ENCODE peak calls at places on chromosomes 5 and 9, in nine cellular contexts. One of them, this sample, is unnamed.

GRCh38 chr9:106059886-106060285 is 365.5 kb downstream of the TMEM38B start:
- DNase-seq in right atrium auricular region: no peak
- DNase-seq in endothelial cell of umbilical vein: no peak
- DNase-seq in tibial artery: no peak
- DNase-seq in heart right ventricle: no peak
- DNase-seq in body of pancreas: no peak
- DNase-seq in osteoblast: no peak
- DNase-seq in PC-9: no peak
- DNase-seq in heart left ventricle: no peak
- DNase-seq in this sample: no peak

GRCh38 chr9:98455957-98456621 is 200.6 kb upstream of the TBC1D2 start:
- DNase-seq in endothelial cell of umbilical vein: no peak
- DNase-seq in heart left ventricle: no peak
- DNase-seq in PC-9: peak; percentile 9
- DNase-seq in osteoblast: peak; percentile 84
- DNase-seq in body of pancreas: no peak
- DNase-seq in heart right ventricle: no peak
- DNase-seq in right atrium auricular region: no peak
- DNase-seq in tibial artery: no peak
- DNase-seq in this sample: peak; percentile 61

GRCh38 chr9:121262450-121262849 is 5.5 kb upstream of the GSN start:
- DNase-seq in heart right ventricle: no peak
- DNase-seq in right atrium auricular region: no peak
- DNase-seq in heart left ventricle: no peak
- DNase-seq in osteoblast: no peak
- DNase-seq in endothelial cell of umbilical vein: no peak
- DNase-seq in PC-9: no peak
- DNase-seq in body of pancreas: no peak
- DNase-seq in tibial artery: no peak
- DNase-seq in this sample: no peak

GRCh38 chr9:26170224-26170623 is 492.0 kb upstream of the TUSC1 start:
- DNase-seq in right atrium auricular region: no peak
- DNase-seq in heart left ventricle: no peak
- DNase-seq in heart right ventricle: no peak
- DNase-seq in osteoblast: no peak
- DNase-seq in body of pancreas: no peak
- DNase-seq in endothelial cell of umbilical vein: no peak
- DNase-seq in tibial artery: no peak
- DNase-seq in PC-9: no peak
- DNase-seq in this sample: peak; percentile 54

GRCh38 chr9:36623280-36623679 is 50.6 kb downstream of the MELK start:
- DNase-seq in body of pancreas: no peak
- DNase-seq in endothelial cell of umbilical vein: no peak
- DNase-seq in heart left ventricle: no peak
- DNase-seq in PC-9: no peak
- DNase-seq in tibial artery: no peak
- DNase-seq in osteoblast: no peak
- DNase-seq in right atrium auricular region: no peak
- DNase-seq in heart right ventricle: no peak
- DNase-seq in this sample: peak; percentile 52

GRCh38 chr9:7967851-7968250 is 168.3 kb upstream of the DMAC1 start:
- DNase-seq in endothelial cell of umbilical vein: no peak
- DNase-seq in heart left ventricle: no peak
- DNase-seq in right atrium auricular region: no peak
- DNase-seq in tibial artery: no peak
- DNase-seq in PC-9: no peak
- DNase-seq in heart right ventricle: no peak
- DNase-seq in body of pancreas: no peak
- DNase-seq in osteoblast: no peak
- DNase-seq in this sample: no peak

GRCh38 chr5:1892211-1892610 is 9.5 kb upstream of the IRX4 start:
- DNase-seq in tibial artery: no peak
- DNase-seq in heart right ventricle: no peak
- DNase-seq in right atrium auricular region: no peak
- DNase-seq in osteoblast: no peak
- DNase-seq in heart left ventricle: no peak
- DNase-seq in body of pancreas: no peak
- DNase-seq in PC-9: no peak
- DNase-seq in endothelial cell of umbilical vein: no peak
- DNase-seq in this sample: no peak

GRCh38 chr5:55232194-55232984 is 1.0 kb downstream of the CCNO start:
- DNase-seq in PC-9: peak; percentile 52
- DNase-seq in body of pancreas: peak; percentile 71
- DNase-seq in heart right ventricle: no peak
- DNase-seq in right atrium auricular region: no peak
- DNase-seq in heart left ventricle: no peak
- DNase-seq in endothelial cell of umbilical vein: peak; percentile 24
- DNase-seq in osteoblast: peak; percentile 92
- DNase-seq in tibial artery: no peak
- DNase-seq in this sample: no peak

DNA sequence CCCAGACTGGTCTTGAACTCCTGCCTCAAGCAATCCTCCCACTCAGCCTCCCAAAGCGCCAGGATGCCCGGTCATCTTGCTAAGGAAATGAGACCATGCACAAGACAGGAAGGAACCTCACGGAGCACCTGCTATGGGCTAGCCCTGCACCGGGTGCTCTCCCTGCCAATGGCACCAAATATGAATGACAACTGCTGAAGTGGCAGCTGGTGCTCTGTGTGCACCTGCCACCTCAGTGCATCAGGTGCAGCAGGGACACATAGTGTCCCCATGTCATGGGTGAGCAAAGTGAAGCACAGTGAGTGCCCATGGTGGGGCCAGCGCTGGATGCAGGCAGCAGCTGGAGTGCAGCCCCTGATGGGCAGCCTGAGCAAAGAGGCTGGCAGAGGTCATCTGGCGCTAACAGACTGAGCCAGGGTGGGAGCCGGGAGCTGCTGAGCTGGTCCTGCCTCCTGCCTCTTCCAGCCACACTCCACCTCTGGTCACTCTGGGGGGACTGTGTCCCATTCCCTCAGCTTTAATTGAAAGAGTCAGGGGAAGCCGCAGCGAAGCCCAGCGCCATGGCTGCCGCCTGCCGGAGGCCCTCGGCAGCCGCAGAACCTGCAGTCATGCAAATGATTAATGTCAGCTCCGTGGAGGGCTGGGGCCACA is 46.4 kb downstream of the BARX1 start:
- DNase-seq in right atrium auricular region: no peak
- DNase-seq in osteoblast: peak; percentile 73
- DNase-seq in tibial artery: no peak
- DNase-seq in endothelial cell of umbilical vein: no peak
- DNase-seq in heart left ventricle: no peak
- DNase-seq in body of pancreas: peak; percentile 52
- DNase-seq in heart right ventricle: no peak
- DNase-seq in PC-9: no peak
- DNase-seq in this sample: no peak
- TF ChIP-seq CTCF in right atrium auricular region: no peak
- TF ChIP-seq CTCF in osteoblast: no peak
- TF ChIP-seq CTCF in tibial artery: no peak
- TF ChIP-seq CTCF in endothelial cell of umbilical vein: no peak
- TF ChIP-seq CTCF in heart left ventricle: no peak
- TF ChIP-seq CTCF in body of pancreas: peak; percentile 34
- TF ChIP-seq CTCF in heart right ventricle: no peak
- TF ChIP-seq CTCF in PC-9: no peak
- TF ChIP-seq CTCF in this sample: no peak

DNA sequence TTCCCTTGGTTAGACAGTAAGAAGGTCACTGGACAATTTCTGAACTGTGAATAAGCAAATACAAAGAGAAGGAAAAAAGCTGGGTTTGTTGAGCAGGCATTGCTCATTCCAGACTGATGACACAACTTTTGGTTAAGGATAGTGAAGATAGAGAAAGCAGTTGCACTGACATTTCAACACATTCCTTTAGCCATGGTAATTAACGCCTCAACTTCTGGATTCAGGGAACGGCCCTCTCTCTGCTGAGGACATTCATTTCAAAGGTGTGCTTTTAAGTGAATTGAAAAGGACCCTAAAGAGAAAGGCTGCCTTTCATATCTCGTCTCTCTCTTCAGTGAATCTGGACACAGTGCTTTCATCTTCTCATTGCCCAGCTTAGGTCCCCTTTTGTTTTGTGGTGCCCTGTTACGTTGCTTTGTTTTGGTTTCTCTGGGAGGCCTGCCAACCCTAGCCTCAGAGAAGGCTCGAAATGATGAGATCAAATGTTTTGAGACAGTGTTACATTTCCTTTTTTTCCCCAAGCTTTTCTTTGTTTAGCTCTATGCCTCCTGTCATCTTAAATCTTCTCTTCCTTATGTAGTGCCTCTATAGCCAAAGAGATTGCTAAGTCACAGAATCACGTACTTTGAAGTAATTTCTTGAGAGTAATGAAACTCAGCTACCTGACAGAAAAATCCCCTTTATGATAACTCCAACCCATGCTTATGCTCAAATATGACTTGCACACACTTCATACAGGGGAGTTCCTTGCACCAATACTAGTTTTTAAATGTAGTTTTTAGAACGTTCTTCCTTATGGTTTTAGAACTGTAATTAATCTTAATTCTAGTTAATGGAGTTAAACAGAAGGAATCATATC is 94.4 kb upstream of the IFNE start:
- DNase-seq in right atrium auricular region: no peak
- DNase-seq in PC-9: peak; percentile 35
- DNase-seq in heart left ventricle: no peak
- DNase-seq in endothelial cell of umbilical vein: peak; percentile 89
- DNase-seq in body of pancreas: no peak
- DNase-seq in tibial artery: no peak
- DNase-seq in heart right ventricle: no peak
- DNase-seq in osteoblast: peak; percentile 78
- DNase-seq in this sample: peak; percentile 97
- H3K4me3 ChIP-seq in right atrium auricular region: no peak overlapping the region
- H3K4me3 ChIP-seq in PC-9: peak overlapping the region; percentile 52
- H3K4me3 ChIP-seq in heart left ventricle: peak overlapping the region; percentile 6
- H3K4me3 ChIP-seq in endothelial cell of umbilical vein: peak overlapping the region; percentile 73
- H3K4me3 ChIP-seq in body of pancreas: no peak overlapping the region
- H3K4me3 ChIP-seq in tibial artery: no peak overlapping the region
- H3K4me3 ChIP-seq in heart right ventricle: no peak overlapping the region
- H3K4me3 ChIP-seq in osteoblast: peak overlapping the region; percentile 65
- H3K4me3 ChIP-seq in this sample: peak overlapping the region; percentile 21

GRCh38 chr5:98568336-98568735 is 205.1 kb upstream of the RGMB start:
- DNase-seq in heart left ventricle: no peak
- DNase-seq in tibial artery: no peak
- DNase-seq in right atrium auricular region: no peak
- DNase-seq in heart right ventricle: no peak
- DNase-seq in osteoblast: no peak
- DNase-seq in body of pancreas: no peak
- DNase-seq in endothelial cell of umbilical vein: no peak
- DNase-seq in PC-9: no peak
- DNase-seq in this sample: no peak
- TF ChIP-seq CTCF in heart left ventricle: no peak
- TF ChIP-seq CTCF in tibial artery: no peak
- TF ChIP-seq CTCF in right atrium auricular region: no peak
- TF ChIP-seq CTCF in heart right ventricle: no peak
- TF ChIP-seq CTCF in osteoblast: peak; percentile 22
- TF ChIP-seq CTCF in body of pancreas: no peak
- TF ChIP-seq CTCF in endothelial cell of umbilical vein: no peak
- TF ChIP-seq CTCF in PC-9: no peak
- TF ChIP-seq CTCF in this sample: no peak

DNA sequence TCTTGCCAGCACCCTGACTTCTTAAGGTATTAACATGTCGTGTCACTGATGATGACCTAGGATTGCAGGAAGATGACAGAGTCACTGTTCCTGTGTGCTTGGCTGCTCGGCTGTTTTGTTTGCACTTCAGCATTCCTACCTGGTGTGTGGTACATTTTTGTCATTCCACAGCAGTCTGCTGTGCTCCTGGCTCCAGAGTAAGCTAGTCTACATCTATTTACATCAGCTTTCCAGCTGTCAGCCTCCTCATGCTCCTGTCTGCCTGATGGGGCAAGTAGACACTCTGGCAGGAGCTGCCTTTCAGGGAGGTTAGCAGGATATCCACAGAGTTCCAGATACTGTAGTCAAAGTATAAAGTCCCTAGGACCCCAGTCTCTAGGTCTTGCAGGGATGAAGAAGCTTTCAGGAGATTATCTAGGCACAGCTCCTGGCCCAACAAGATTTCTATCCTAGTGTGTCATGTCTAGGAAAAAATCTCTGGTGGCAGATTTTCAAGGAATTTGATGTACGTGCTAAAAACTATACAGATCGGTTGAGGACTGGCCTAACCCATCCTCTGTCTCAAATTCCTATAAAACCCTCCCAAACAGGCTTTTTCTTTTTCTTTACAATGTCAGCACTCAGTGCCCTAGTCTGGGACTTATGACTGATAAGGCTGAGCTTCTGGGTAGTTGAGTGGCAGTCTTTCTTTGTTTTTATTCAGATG is 28.5 kb downstream of the RUSC2 start:
- DNase-seq in tibial artery: no peak
- DNase-seq in body of pancreas: peak; percentile 56
- DNase-seq in heart right ventricle: no peak
- DNase-seq in right atrium auricular region: no peak
- DNase-seq in osteoblast: no peak
- DNase-seq in PC-9: peak; percentile 73
- DNase-seq in endothelial cell of umbilical vein: peak; percentile 80
- DNase-seq in heart left ventricle: no peak
- DNase-seq in this sample: peak; percentile 84
- H3K4me3 ChIP-seq in tibial artery: peak overlapping the region; percentile 7
- H3K4me3 ChIP-seq in body of pancreas: no peak overlapping the region
- H3K4me3 ChIP-seq in heart right ventricle: no peak overlapping the region
- H3K4me3 ChIP-seq in right atrium auricular region: no peak overlapping the region
- H3K4me3 ChIP-seq in osteoblast: peak overlapping the region; percentile 49
- H3K4me3 ChIP-seq in PC-9: no peak overlapping the region
- H3K4me3 ChIP-seq in endothelial cell of umbilical vein: no peak overlapping the region
- H3K4me3 ChIP-seq in heart left ventricle: no peak overlapping the region
- H3K4me3 ChIP-seq in this sample: no peak overlapping the region

GRCh38 chr5:115961413-115962238 is 649 bp upstream of the LVRN start:
- DNase-seq in endothelial cell of umbilical vein: peak; percentile 19
- DNase-seq in osteoblast: peak; percentile 74
- DNase-seq in PC-9: no peak
- DNase-seq in heart left ventricle: no peak
- DNase-seq in body of pancreas: no peak
- DNase-seq in heart right ventricle: no peak
- DNase-seq in tibial artery: peak; percentile 74
- DNase-seq in right atrium auricular region: no peak
- DNase-seq in this sample: no peak

GRCh38 chr5:115962239-115962564 is at the start of gene LVRN:
- DNase-seq in right atrium auricular region: no peak
- DNase-seq in heart left ventricle: no peak
- DNase-seq in heart right ventricle: no peak
- DNase-seq in body of pancreas: no peak
- DNase-seq in osteoblast: no peak
- DNase-seq in PC-9: no peak
- DNase-seq in endothelial cell of umbilical vein: no peak
- DNase-seq in tibial artery: peak; percentile 64
- DNase-seq in this sample: no peak

GRCh38 chr5:115968770-115969169 is 6.5 kb downstream of the LVRN start:
- DNase-seq in body of pancreas: no peak
- DNase-seq in endothelial cell of umbilical vein: no peak
- DNase-seq in heart right ventricle: no peak
- DNase-seq in PC-9: no peak
- DNase-seq in heart left ventricle: no peak
- DNase-seq in right atrium auricular region: no peak
- DNase-seq in tibial artery: no peak
- DNase-seq in osteoblast: no peak
- DNase-seq in this sample: no peak

GRCh38 chr5:115962565-115963402 is 509 bp downstream of the LVRN start:
- DNase-seq in endothelial cell of umbilical vein: peak; percentile 43
- DNase-seq in heart right ventricle: no peak
- DNase-seq in heart left ventricle: peak; percentile 10
- DNase-seq in right atrium auricular region: no peak
- DNase-seq in tibial artery: peak; percentile 75
- DNase-seq in osteoblast: peak; percentile 71
- DNase-seq in PC-9: no peak
- DNase-seq in body of pancreas: peak; percentile 38
- DNase-seq in this sample: peak; percentile 22

GRCh38 chr5:115963566-115963965 is 1.3 kb downstream of the LVRN start:
- DNase-seq in heart left ventricle: no peak
- DNase-seq in heart right ventricle: no peak
- DNase-seq in tibial artery: no peak
- DNase-seq in right atrium auricular region: no peak
- DNase-seq in PC-9: no peak
- DNase-seq in osteoblast: no peak
- DNase-seq in body of pancreas: no peak
- DNase-seq in endothelial cell of umbilical vein: no peak
- DNase-seq in this sample: peak; percentile 34
- TF ChIP-seq CTCF in heart left ventricle: no peak
- TF ChIP-seq CTCF in heart right ventricle: no peak
- TF ChIP-seq CTCF in tibial artery: no peak
- TF ChIP-seq CTCF in right atrium auricular region: no peak
- TF ChIP-seq CTCF in PC-9: no peak
- TF ChIP-seq CTCF in osteoblast: no peak
- TF ChIP-seq CTCF in body of pancreas: no peak
- TF ChIP-seq CTCF in endothelial cell of umbilical vein: no peak
- TF ChIP-seq CTCF in this sample: no peak